ENCODE peak calls at places on chromosome 17, in nine cellular contexts. K, A, R, V, Y, T, U, B and Z are unnamed samples.

GRCh38 chr17:29722411-29723198 is 99.9 kb upstream of the CORO6 start:
- DNase-seq in T (peak), U (peak), R (peak), V (no peak), B (no peak), Y (peak), K (peak), A (peak), Z (no peak)

GRCh38 chr17:74521701-74522201 is 9.5 kb downstream of the CD300LB start:
- DNase-seq in V (no peak), A (no peak), Y (no peak), U (no peak), R (no peak), B (no peak), T (peak), K (peak), Z (no peak)

GRCh38 chr17:45144199-45145034 is 3.9 kb upstream of the HEXIM1 start:
- DNase-seq in Y (no peak), K (peak), R (peak), T (no peak), A (no peak), B (no peak), U (no peak), V (peak), Z (no peak)

GRCh38 chr17:63476857-63477470 is at the start of gene ACE:
- DNase-seq in U (peak), Y (no peak), B (no peak), A (no peak), K (peak), R (peak), V (peak), T (no peak), Z (peak)

GRCh38 chr17:37648555-37648954 is 5.3 kb upstream of the DDX52 start:
- DNase-seq in Y (peak), K (no peak), A (peak), U (no peak), V (no peak), T (no peak), R (no peak), B (no peak), Z (no peak)

GRCh38 chr17:31404028-31404949 is 12.8 kb downstream of the RAB11FIP4 start:
- DNase-seq in A (no peak), T (no peak), B (no peak), U (no peak), K (peak), V (no peak), Y (no peak), R (no peak), Z (no peak)

GRCh38 chr17:78652913-78653312 is 75.7 kb upstream of the DNAH17 start:
- DNase-seq in U (no peak), B (no peak), T (no peak), Y (no peak), K (no peak), R (no peak), A (no peak), V (no peak), Z (no peak)

GRCh38 chr17:40480501-40481003 is 20.9 kb downstream of the TNS4 start:
- DNase-seq in U (peak), T (no peak), B (no peak), V (peak), R (peak), A (no peak), K (peak), Y (no peak), Z (no peak)

GRCh38 chr17:31663576-31663975 is 195.5 kb downstream of the COPRS start:
- DNase-seq in Y (peak), B (no peak), A (peak), V (no peak), T (no peak), K (peak), U (no peak), R (no peak), Z (no peak)

GRCh38 chr17:42618442-42619150 is 9.1 kb downstream of the TUBG1 start:
- DNase-seq in A (peak), Y (peak), T (peak), V (no peak), U (peak), B (no peak), K (peak), R (peak), Z (peak)

GRCh38 chr17:5361426-5361825 is 58.0 kb downstream of the NUP88 start:
- DNase-seq in A (no peak), K (no peak), R (no peak), T (no peak), B (no peak), U (no peak), V (no peak), Y (no peak), Z (no peak)

GRCh38 chr17:75991396-75991795 is 9.3 kb upstream of the CDK3 start:
- DNase-seq in U (no peak), K (no peak), R (no peak), T (no peak), Y (no peak), V (no peak), A (no peak), B (no peak), Z (no peak)

GRCh38 chr17:64683791-64684190 is 21.7 kb upstream of the SMURF2 start:
- DNase-seq in K (no peak), A (no peak), Y (peak), U (no peak), R (no peak), V (no peak), B (no peak), T (no peak), Z (no peak)

GRCh38 chr17:34909040-34909439 is 52.2 kb downstream of the CCT6B start:
- DNase-seq in V (no peak), B (no peak), U (no peak), R (no peak), T (no peak), Y (no peak), K (no peak), A (no peak), Z (no peak)

GRCh38 chr17:81429353-81429774 is 34.1 kb downstream of the BAHCC1 start:
- DNase-seq in B (peak), A (peak), K (no peak), U (no peak), R (no peak), T (peak), V (no peak), Y (peak), Z (no peak)

GRCh38 chr17:82917656-82918345 is 78.0 kb upstream of the ZNF750 start:
- DNase-seq in K (peak), R (no peak), U (peak), B (no peak), T (no peak), Y (no peak), V (peak), A (peak), Z (peak)

GRCh38 chr17:6857336-6857735 is 25.8 kb upstream of the TEKT1 start:
- DNase-seq in T (no peak), K (no peak), A (no peak), B (no peak), U (no peak), V (no peak), Y (no peak), R (no peak), Z (no peak)

GRCh38 chr17:304461-304860 is 48.1 kb downstream of the RPH3AL start:
- DNase-seq in T (no peak), K (no peak), Y (no peak), R (no peak), V (no peak), U (no peak), A (peak), B (no peak), Z (no peak)

GRCh38 chr17:64773836-64774761 is 112.0 kb upstream of the SMURF2 start:
- DNase-seq in A (peak), U (no peak), K (peak), V (peak), R (peak), Y (peak), B (no peak), T (peak), Z (peak)

GRCh38 chr17:74354123-74354522 is 7.5 kb downstream of the BTBD17 start:
- DNase-seq in V (peak), R (peak), T (no peak), B (no peak), U (peak), A (no peak), Y (peak), K (peak), Z (peak)

GRCh38 chr17:75010683-75011406 is 1.6 kb upstream of the MRPL58 start:
- DNase-seq in V (peak), K (no peak), R (peak), T (no peak), A (peak), U (peak), Y (peak), B (no peak), Z (no peak)

GRCh38 chr17:10879110-10879509 is 41.2 kb upstream of the PIRT start:
- DNase-seq in R (no peak), K (peak), V (no peak), B (no peak), T (peak), A (peak), Y (no peak), U (peak), Z (peak)

GRCh38 chr17:44585315-44585714 is 28.0 kb downstream of the FZD2 start:
- DNase-seq in K (no peak), B (no peak), Y (no peak), T (no peak), V (no peak), U (no peak), A (no peak), R (no peak), Z (no peak)

GRCh38 chr17:51860934-51861561 is 297.5 kb downstream of the CA10 start:
- DNase-seq in V (peak), K (peak), A (peak), B (no peak), Y (peak), U (peak), R (peak), T (no peak), Z (peak)

GRCh38 chr17:57699751-57700186 is 45.3 kb downstream of the CCDC182 start:
- DNase-seq in A (no peak), B (no peak), K (no peak), U (no peak), Y (peak), R (no peak), T (no peak), V (no peak), Z (no peak)

GRCh38 chr17:1899403-1900000 is 69.7 kb downstream of the RPA1 start:
- DNase-seq in V (no peak), U (no peak), R (no peak), B (no peak), A (no peak), T (no peak), K (no peak), Y (no peak), Z (no peak)

GRCh38 chr17:55852734-55853133 is 101.9 kb downstream of the PCTP start:
- DNase-seq in K (peak), Y (no peak), R (no peak), A (no peak), B (no peak), V (no peak), U (no peak), T (no peak), Z (no peak)

GRCh38 chr17:61235001-61235820 is 164.4 kb upstream of the TBX2 start:
- DNase-seq in K (no peak), U (no peak), A (no peak), B (no peak), V (no peak), R (no peak), Y (no peak), T (no peak), Z (no peak)

GRCh38 chr17:5110816-5111215 is 862 bp downstream of the ZNF232 start:
- DNase-seq in A (no peak), B (no peak), R (peak), T (no peak), U (peak), K (peak), Y (no peak), V (no peak), Z (no peak)

GRCh38 chr17:37642706-37643105 is 540 bp downstream of the DDX52 start:
- DNase-seq in A (peak), K (peak), Y (peak), B (no peak), V (no peak), U (peak), R (peak), T (no peak), Z (no peak)

GRCh38 chr17:18319604-18320256 is 4.6 kb downstream of the SMCR8 start:
- DNase-seq in Y (peak), U (peak), A (peak), V (no peak), B (no peak), R (no peak), K (peak), T (no peak), Z (peak)

GRCh38 chr17:31329221-31329620 is 7.8 kb upstream of the EVI2A start:
- DNase-seq in Y (no peak), V (no peak), U (no peak), R (no peak), B (no peak), A (peak), K (no peak), T (no peak), Z (no peak)

GRCh38 chr17:6547336-6547735 is 9.0 kb downstream of the PITPNM3 start:
- DNase-seq in R (no peak), V (no peak), U (no peak), K (no peak), T (no peak), Y (no peak), A (no peak), B (no peak), Z (no peak)

GRCh38 chr17:66654764-66655163 is 180.2 kb upstream of the CACNG5 start:
- DNase-seq in B (no peak), Y (peak), K (no peak), V (no peak), U (no peak), R (no peak), T (no peak), A (no peak), Z (no peak)

GRCh38 chr17:75241996-75242460 is 19.4 kb downstream of the GGA3 start:
- DNase-seq in B (no peak), R (no peak), U (no peak), V (peak), T (no peak), A (peak), K (no peak), Y (peak), Z (no peak)

GRCh38 chr17:49434821-49435581 is 20.3 kb upstream of the PHB1 start:
- DNase-seq in R (peak), U (peak), Y (peak), V (peak), A (peak), T (no peak), K (peak), B (no peak), Z (peak)

GRCh38 chr17:20010099-20010863 is 1.1 kb downstream of the SPECC1 start:
- DNase-seq in V (no peak), U (peak), B (no peak), A (peak), K (peak), Y (peak), T (peak), R (peak), Z (peak)

GRCh38 chr17:56593073-56593740 is at the start of gene NOG:
- DNase-seq in V (peak), U (peak), R (peak), A (peak), K (peak), T (peak), B (no peak), Y (peak), Z (peak)

GRCh38 chr17:9123594-9124553 is 102.6 kb downstream of the NTN1 start:
- DNase-seq in A (no peak), U (no peak), T (no peak), Y (no peak), V (no peak), K (no peak), B (no peak), R (no peak), Z (no peak)